ENCODE peak calls at places on chromosomes 5 and 9, in five cellular contexts. One of them, this sample, is unnamed.

GRCh38 chr9:80561526-80561925 is 989.8 kb downstream of the TLE4 start:
- DNase-seq in neural progenitor cell: no peak
- DNase-seq in GM12865: no peak
- DNase-seq in ascending aorta: no peak
- DNase-seq in PC-9: no peak
- DNase-seq in this sample: no peak

GRCh38 chr5:143308726-143309125 is 94.8 kb downstream of the NR3C1 start:
- DNase-seq in neural progenitor cell: no peak
- DNase-seq in GM12865: no peak
- DNase-seq in ascending aorta: no peak
- DNase-seq in PC-9: no peak
- DNase-seq in this sample: peak; percentile 69

GRCh38 chr9:137041134-137041533 is 4.8 kb downstream of the NPDC1 start:
- DNase-seq in PC-9: no peak
- DNase-seq in neural progenitor cell: no peak
- DNase-seq in ascending aorta: no peak
- DNase-seq in GM12865: no peak
- DNase-seq in this sample: no peak

GRCh38 chr5:137220523-137220927 is 278.6 kb downstream of the SPOCK1 start:
- DNase-seq in neural progenitor cell: peak; percentile 70
- DNase-seq in ascending aorta: no peak
- DNase-seq in PC-9: peak; percentile 35
- DNase-seq in GM12865: peak; percentile 43
- DNase-seq in this sample: peak; percentile 95

GRCh38 chr5:179195561-179196419 is 135.6 kb downstream of the ZNF354C start:
- DNase-seq in ascending aorta: no peak
- DNase-seq in GM12865: no peak
- DNase-seq in PC-9: no peak
- DNase-seq in neural progenitor cell: no peak
- DNase-seq in this sample: no peak

GRCh38 chr9:127971357-127972315 is 9.2 kb downstream of the EEIG1 start:
- DNase-seq in ascending aorta: no peak
- DNase-seq in neural progenitor cell: peak; percentile 41
- DNase-seq in PC-9: no peak
- DNase-seq in GM12865: peak; percentile 50
- DNase-seq in this sample: peak; percentile 33

GRCh38 chr5:129459485-129460120 is 495 bp upstream of the ADAMTS19 start:
- DNase-seq in ascending aorta: peak; percentile 61
- DNase-seq in PC-9: no peak
- DNase-seq in neural progenitor cell: peak; percentile 66
- DNase-seq in GM12865: no peak
- DNase-seq in this sample: peak; percentile 14

GRCh38 chr9:124268248-124268647 is 10.5 kb downstream of the NEK6 start:
- DNase-seq in GM12865: no peak
- DNase-seq in neural progenitor cell: no peak
- DNase-seq in PC-9: no peak
- DNase-seq in ascending aorta: no peak
- DNase-seq in this sample: no peak

GRCh38 chr5:93649234-93649900 is 66.3 kb downstream of the NR2F1 start:
- DNase-seq in GM12865: no peak
- DNase-seq in neural progenitor cell: no peak
- DNase-seq in PC-9: no peak
- DNase-seq in ascending aorta: no peak
- DNase-seq in this sample: no peak

GRCh38 chr9:98333703-98334582 is 78.5 kb upstream of the TBC1D2 start:
- DNase-seq in ascending aorta: no peak
- DNase-seq in GM12865: no peak
- DNase-seq in neural progenitor cell: no peak
- DNase-seq in PC-9: peak; percentile 52
- DNase-seq in this sample: peak; percentile 86

GRCh38 chr9:137416006-137416562 is 6.9 kb downstream of the EXD3 start:
- DNase-seq in ascending aorta: no peak
- DNase-seq in PC-9: no peak
- DNase-seq in GM12865: no peak
- DNase-seq in neural progenitor cell: no peak
- DNase-seq in this sample: no peak

GRCh38 chr9:112866662-112867274 is 23.9 kb downstream of the SLC46A2 start:
- DNase-seq in PC-9: peak; percentile 43
- DNase-seq in ascending aorta: no peak
- DNase-seq in neural progenitor cell: peak; percentile 35
- DNase-seq in GM12865: no peak
- DNase-seq in this sample: peak; percentile 20

GRCh38 chr5:52856564-52856963 is 68.8 kb downstream of the ITGA1 start:
- DNase-seq in ascending aorta: no peak
- DNase-seq in neural progenitor cell: no peak
- DNase-seq in PC-9: no peak
- DNase-seq in GM12865: peak; percentile 8
- DNase-seq in this sample: peak; percentile 56

GRCh38 chr9:74960548-74960947 is 7.8 kb upstream of the C9orf40 start:
- DNase-seq in neural progenitor cell: no peak
- DNase-seq in ascending aorta: no peak
- DNase-seq in GM12865: no peak
- DNase-seq in PC-9: no peak
- DNase-seq in this sample: peak; percentile 92

GRCh38 chr5:75355236-75355635 is 18.2 kb downstream of the HMGCR start:
- DNase-seq in GM12865: no peak
- DNase-seq in ascending aorta: no peak
- DNase-seq in neural progenitor cell: no peak
- DNase-seq in PC-9: no peak
- DNase-seq in this sample: no peak

GRCh38 chr9:12935714-12936113 is 160.9 kb downstream of the LURAP1L start:
- DNase-seq in PC-9: no peak
- DNase-seq in GM12865: no peak
- DNase-seq in ascending aorta: no peak
- DNase-seq in neural progenitor cell: no peak
- DNase-seq in this sample: peak; percentile 61

GRCh38 chr5:149759986-149760699 is 30.0 kb downstream of the PPARGC1B start:
- DNase-seq in ascending aorta: no peak
- DNase-seq in GM12865: no peak
- DNase-seq in PC-9: no peak
- DNase-seq in neural progenitor cell: no peak
- DNase-seq in this sample: peak; percentile 13

GRCh38 chr5:54484219-54484894 is 28.9 kb downstream of the HSPB3 start:
- DNase-seq in PC-9: no peak
- DNase-seq in ascending aorta: no peak
- DNase-seq in GM12865: no peak
- DNase-seq in neural progenitor cell: no peak
- DNase-seq in this sample: peak; percentile 36

GRCh38 chr9:24832307-24832706 is 286.6 kb upstream of the IZUMO3 start:
- DNase-seq in ascending aorta: no peak
- DNase-seq in PC-9: no peak
- DNase-seq in neural progenitor cell: peak; percentile 36
- DNase-seq in GM12865: no peak
- DNase-seq in this sample: no peak

GRCh38 chr9:131252120-131252519 is 24.2 kb downstream of the FAM78A start:
- DNase-seq in ascending aorta: no peak
- DNase-seq in GM12865: no peak
- DNase-seq in neural progenitor cell: no peak
- DNase-seq in PC-9: no peak
- DNase-seq in this sample: no peak
- H3K4me3 ChIP-seq in ascending aorta: peak overlapping the region; percentile 17
- H3K4me3 ChIP-seq in GM12865: peak overlapping the region; percentile 78
- H3K4me3 ChIP-seq in neural progenitor cell: no peak overlapping the region
- H3K4me3 ChIP-seq in PC-9: no peak overlapping the region
- H3K4me3 ChIP-seq in this sample: no peak overlapping the region

GRCh38 chr5:3517331-3517730 is 78.3 kb upstream of the IRX1 start:
- DNase-seq in GM12865: no peak
- DNase-seq in ascending aorta: no peak
- DNase-seq in PC-9: no peak
- DNase-seq in neural progenitor cell: peak; percentile 72
- DNase-seq in this sample: no peak
- H3K4me3 ChIP-seq in GM12865: no peak overlapping the region
- H3K4me3 ChIP-seq in ascending aorta: no peak overlapping the region
- H3K4me3 ChIP-seq in PC-9: no peak overlapping the region
- H3K4me3 ChIP-seq in neural progenitor cell: no peak overlapping the region
- H3K4me3 ChIP-seq in this sample: no peak overlapping the region

GRCh38 chr9:94586316-94586715 is 7.3 kb downstream of the FBP2 start:
- DNase-seq in PC-9: no peak
- DNase-seq in neural progenitor cell: no peak
- DNase-seq in ascending aorta: no peak
- DNase-seq in GM12865: peak; percentile 11
- DNase-seq in this sample: no peak
- H3K4me3 ChIP-seq in PC-9: no peak overlapping the region
- H3K4me3 ChIP-seq in neural progenitor cell: no peak overlapping the region
- H3K4me3 ChIP-seq in ascending aorta: no peak overlapping the region
- H3K4me3 ChIP-seq in GM12865: no peak overlapping the region
- H3K4me3 ChIP-seq in this sample: no peak overlapping the region

GRCh38 chr5:35780236-35780635 is 76.5 kb upstream of the IL7R start:
- DNase-seq in neural progenitor cell: no peak
- DNase-seq in ascending aorta: no peak
- DNase-seq in GM12865: no peak
- DNase-seq in PC-9: no peak
- DNase-seq in this sample: no peak

GRCh38 chr5:35783551-35783950 is 73.1 kb upstream of the IL7R start:
- DNase-seq in PC-9: no peak
- DNase-seq in neural progenitor cell: no peak
- DNase-seq in ascending aorta: no peak
- DNase-seq in GM12865: no peak
- DNase-seq in this sample: no peak

GRCh38 chr5:35777358-35778087 is 79.2 kb upstream of the IL7R start:
- DNase-seq in neural progenitor cell: peak; percentile 92
- DNase-seq in PC-9: peak; percentile 47
- DNase-seq in GM12865: peak; percentile 84
- DNase-seq in ascending aorta: peak; percentile 65
- DNase-seq in this sample: peak; percentile 96

GRCh38 chr5:35778259-35778769 is 78.4 kb upstream of the IL7R start:
- DNase-seq in GM12865: no peak
- DNase-seq in ascending aorta: no peak
- DNase-seq in neural progenitor cell: no peak
- DNase-seq in PC-9: no peak
- DNase-seq in this sample: no peak

DNA sequence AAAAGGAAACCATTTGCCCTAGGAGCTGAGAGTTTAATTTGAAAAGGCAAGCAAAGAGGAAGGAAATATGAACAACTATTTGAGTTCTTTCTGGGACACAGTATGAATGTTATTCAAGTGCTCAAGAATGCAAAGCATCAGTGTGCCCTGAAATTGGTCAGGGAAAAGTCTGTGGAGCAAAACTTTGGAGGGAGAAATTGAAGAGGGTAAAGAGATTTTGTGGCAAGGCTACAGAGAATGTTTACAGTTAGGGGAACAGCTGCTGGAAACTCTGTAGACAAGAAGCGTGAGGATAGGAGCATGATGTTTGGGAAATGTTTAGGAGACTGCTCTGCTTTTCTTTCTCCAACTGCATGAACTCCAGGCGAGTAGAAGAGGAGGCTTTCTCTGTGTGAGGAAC is 75.5 kb upstream of the IL7R start:
- DNase-seq in PC-9: no peak
- DNase-seq in ascending aorta: no peak
- DNase-seq in GM12865: no peak
- DNase-seq in neural progenitor cell: no peak
- DNase-seq in this sample: no peak
- H3K4me3 ChIP-seq in PC-9: no peak overlapping the region
- H3K4me3 ChIP-seq in ascending aorta: no peak overlapping the region
- H3K4me3 ChIP-seq in GM12865: no peak overlapping the region
- H3K4me3 ChIP-seq in neural progenitor cell: no peak overlapping the region
- H3K4me3 ChIP-seq in this sample: peak overlapping the region; percentile 25

GRCh38 chr9:129142115-129142514 is 30.9 kb downstream of the PTPA start:
- DNase-seq in GM12865: no peak
- DNase-seq in neural progenitor cell: no peak
- DNase-seq in ascending aorta: no peak
- DNase-seq in PC-9: no peak
- DNase-seq in this sample: no peak
- H3K4me3 ChIP-seq in GM12865: no peak overlapping the region
- H3K4me3 ChIP-seq in neural progenitor cell: no peak overlapping the region
- H3K4me3 ChIP-seq in ascending aorta: peak overlapping the region; percentile 56
- H3K4me3 ChIP-seq in PC-9: no peak overlapping the region
- H3K4me3 ChIP-seq in this sample: no peak overlapping the region

GRCh38 chr5:138874241-138874640 is 894 bp downstream of the LRRTM2 start:
- DNase-seq in PC-9: no peak
- DNase-seq in GM12865: no peak
- DNase-seq in neural progenitor cell: no peak
- DNase-seq in ascending aorta: no peak
- DNase-seq in this sample: peak; percentile 17

GRCh38 chr5:138873886-138874200 is 1.3 kb downstream of the LRRTM2 start:
- DNase-seq in PC-9: no peak
- DNase-seq in neural progenitor cell: no peak
- DNase-seq in ascending aorta: no peak
- DNase-seq in GM12865: no peak
- DNase-seq in this sample: no peak

GRCh38 chr5:138876811-138877210 is 1.7 kb upstream of the LRRTM2 start:
- DNase-seq in neural progenitor cell: no peak
- DNase-seq in ascending aorta: no peak
- DNase-seq in GM12865: no peak
- DNase-seq in PC-9: no peak
- DNase-seq in this sample: no peak

GRCh38 chr5:138873096-138873885 is 1.8 kb downstream of the LRRTM2 start:
- DNase-seq in neural progenitor cell: no peak
- DNase-seq in PC-9: no peak
- DNase-seq in GM12865: no peak
- DNase-seq in ascending aorta: no peak
- DNase-seq in this sample: no peak

DNA sequence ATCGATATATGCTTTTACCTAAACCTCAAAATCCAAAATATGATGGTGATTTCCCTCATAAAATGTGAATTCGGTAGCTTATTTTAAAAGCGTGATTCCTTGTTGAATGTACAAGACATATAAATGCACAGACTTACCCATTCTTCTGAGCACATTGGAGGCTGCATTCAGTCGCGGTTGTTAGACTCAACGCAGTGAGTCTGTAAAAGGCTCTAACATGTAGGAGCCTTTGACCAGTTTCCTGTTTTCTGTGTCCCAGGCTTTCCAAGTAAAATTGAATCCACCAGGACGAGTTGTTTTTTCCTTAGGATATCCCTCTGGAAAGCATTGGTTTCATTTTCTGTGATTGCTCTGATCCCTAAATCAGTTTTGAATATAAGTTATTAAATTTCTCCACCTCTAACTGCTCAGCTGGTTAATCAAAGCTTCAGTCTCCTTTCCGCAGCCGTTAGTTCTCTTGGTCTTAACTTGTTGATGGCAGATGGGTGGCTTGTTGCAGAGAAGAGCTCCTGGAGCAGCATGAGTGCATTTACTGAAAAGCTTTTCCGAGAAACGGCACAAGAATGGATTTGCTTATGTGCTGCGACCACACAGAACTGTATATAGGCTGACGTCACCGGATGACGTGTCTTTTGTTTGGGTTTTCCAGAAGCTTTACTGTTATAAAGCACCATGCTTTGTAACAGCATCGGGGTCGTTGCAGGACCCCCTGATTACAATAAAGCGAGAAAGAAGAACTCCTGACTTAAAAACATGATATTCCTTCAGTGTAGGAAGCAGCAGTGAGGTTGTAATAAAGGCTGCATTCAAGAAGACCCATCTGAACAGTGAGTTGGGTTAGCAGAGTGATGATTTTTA is at the start of gene LRRTM2:
- DNase-seq in ascending aorta: no peak
- DNase-seq in PC-9: no peak
- DNase-seq in neural progenitor cell: peak; percentile 25
- DNase-seq in GM12865: no peak
- DNase-seq in this sample: peak; percentile 92
- H3K4me3 ChIP-seq in ascending aorta: peak within 1 kb of the TSS; percentile 31
- H3K4me3 ChIP-seq in PC-9: no peak within 1 kb of the TSS
- H3K4me3 ChIP-seq in neural progenitor cell: no peak within 1 kb of the TSS
- H3K4me3 ChIP-seq in GM12865: no peak within 1 kb of the TSS
- H3K4me3 ChIP-seq in this sample: peak within 1 kb of the TSS; percentile 74

GRCh38 chr5:60487466-60487865 is 212.5 kb downstream of the DEPDC1B start:
- DNase-seq in ascending aorta: no peak
- DNase-seq in neural progenitor cell: no peak
- DNase-seq in PC-9: no peak
- DNase-seq in GM12865: no peak
- DNase-seq in this sample: no peak
- H3K4me3 ChIP-seq in ascending aorta: peak overlapping the region; percentile 69
- H3K4me3 ChIP-seq in neural progenitor cell: no peak overlapping the region
- H3K4me3 ChIP-seq in PC-9: peak overlapping the region; percentile 67
- H3K4me3 ChIP-seq in GM12865: no peak overlapping the region
- H3K4me3 ChIP-seq in this sample: no peak overlapping the region